ENCODE peak calls at places on chromosome X, in four cellular contexts. One of them, this sample, is unnamed. For H3K4me1, the result is how much of the 10 kb centered on the place peaks cover.

GRCh38 chrX:118652717-118653116 is 74.7 kb upstream of the IL13RA1 start:
- DNase-seq in stomach: peak
- DNase-seq in suprapubic skin: no peak
- DNase-seq in A549: no peak
- DNase-seq in this sample: no peak

GRCh38 chrX:154019633-154020499 is at the start of gene IRAK1:
- DNase-seq in A549: peak
- DNase-seq in suprapubic skin: no peak
- DNase-seq in stomach: peak
- DNase-seq in this sample: no peak

GRCh38 chrX:124690495-124690894 is 344.1 kb downstream of the SH2D1A start:
- DNase-seq in stomach: no peak
- DNase-seq in suprapubic skin: no peak
- DNase-seq in A549: no peak
- DNase-seq in this sample: no peak

GRCh38 chrX:22249371-22249770 is 23.3 kb upstream of the CBLL2 start:
- DNase-seq in stomach: no peak
- DNase-seq in suprapubic skin: no peak
- DNase-seq in A549: no peak
- DNase-seq in this sample: no peak

GRCh38 chrX:49184294-49185061 is 1.7 kb downstream of the PRICKLE3 start:
- DNase-seq in suprapubic skin: peak
- DNase-seq in A549: peak
- DNase-seq in stomach: peak
- DNase-seq in this sample: peak

GRCh38 chrX:105845661-105846060 is 23.3 kb downstream of the NRK start:
- DNase-seq in suprapubic skin: no peak
- DNase-seq in stomach: no peak
- DNase-seq in A549: no peak
- DNase-seq in this sample: no peak

GRCh38 chrX:20727447-20727846 is 460.7 kb upstream of the RPS6KA3 start:
- DNase-seq in suprapubic skin: no peak
- DNase-seq in A549: peak
- DNase-seq in stomach: no peak
- DNase-seq in this sample: no peak

GRCh38 chrX:140034916-140035315 is 69.6 kb upstream of the CXorf66 start:
- DNase-seq in suprapubic skin: no peak
- DNase-seq in stomach: no peak
- DNase-seq in A549: peak
- DNase-seq in this sample: no peak

GRCh38 chrX:118255921-118256320 is 90.0 kb upstream of the WDR44 start:
- DNase-seq in A549: no peak
- DNase-seq in suprapubic skin: no peak
- DNase-seq in stomach: no peak
- DNase-seq in this sample: no peak

GRCh38 chrX:8010105-8010504 is 82.9 kb upstream of the PNPLA4 start:
- DNase-seq in stomach: no peak
- DNase-seq in suprapubic skin: no peak
- DNase-seq in A549: peak
- DNase-seq in this sample: no peak

GRCh38 chrX:12751887-12752286 is 39.3 kb upstream of the PRPS2 start:
- DNase-seq in suprapubic skin: no peak
- DNase-seq in A549: no peak
- DNase-seq in stomach: no peak
- DNase-seq in this sample: no peak

GRCh38 chrX:13463608-13464007 is 105.8 kb upstream of the EGFL6 start:
- DNase-seq in A549: peak
- DNase-seq in stomach: no peak
- DNase-seq in suprapubic skin: no peak
- DNase-seq in this sample: no peak

GRCh38 chrX:13903405-13903804 is 86.5 kb upstream of the GPM6B start:
- DNase-seq in A549: no peak
- DNase-seq in stomach: no peak
- DNase-seq in suprapubic skin: no peak
- DNase-seq in this sample: no peak

GRCh38 chrX:120290107-120290506 is 21.2 kb downstream of the TMEM255A start:
- DNase-seq in suprapubic skin: no peak
- DNase-seq in stomach: no peak
- DNase-seq in A549: no peak
- DNase-seq in this sample: no peak

GRCh38 chrX:39576081-39576701 is 521.6 kb downstream of the BCOR start:
- DNase-seq in stomach: no peak
- DNase-seq in A549: no peak
- DNase-seq in suprapubic skin: no peak
- DNase-seq in this sample: no peak

GRCh38 chrX:101260435-101260834 is 30.7 kb downstream of the TAF7L start:
- DNase-seq in suprapubic skin: no peak
- DNase-seq in stomach: no peak
- DNase-seq in A549: peak
- DNase-seq in this sample: no peak

GRCh38 chrX:71846429-71846828 is 64.2 kb upstream of the NHSL2 start:
- DNase-seq in stomach: no peak
- DNase-seq in A549: no peak
- DNase-seq in suprapubic skin: no peak
- DNase-seq in this sample: no peak

GRCh38 chrX:130990723-130991122 is 67.4 kb upstream of the ARHGAP36 start:
- DNase-seq in A549: no peak
- DNase-seq in stomach: no peak
- DNase-seq in suprapubic skin: no peak
- DNase-seq in this sample: no peak

GRCh38 chrX:136170109-136170800 is 22.9 kb downstream of the FHL1 start:
- DNase-seq in stomach: no peak
- DNase-seq in suprapubic skin: no peak
- DNase-seq in A549: no peak
- DNase-seq in this sample: no peak

GRCh38 chrX:148466292-148466691 is 34.1 kb upstream of the AFF2 start:
- DNase-seq in A549: no peak
- DNase-seq in suprapubic skin: no peak
- DNase-seq in stomach: no peak
- DNase-seq in this sample: no peak
- H3K4me1 ChIP-seq in A549: under half
- H3K4me1 ChIP-seq in suprapubic skin: under half
- H3K4me1 ChIP-seq in stomach: under half
- H3K4me1 ChIP-seq in this sample: under half

GRCh38 chrX:96655947-96656623 is 28.6 kb upstream of the DIAPH2 start:
- DNase-seq in A549: no peak
- DNase-seq in stomach: no peak
- DNase-seq in suprapubic skin: no peak
- DNase-seq in this sample: no peak
- H3K27ac ChIP-seq in A549: no peak
- H3K27ac ChIP-seq in stomach: no peak
- H3K27ac ChIP-seq in suprapubic skin: no peak
- H3K27ac ChIP-seq in this sample: no peak

GRCh38 chrX:30593435-30594200 is 16.1 kb upstream of the TASL start:
- DNase-seq in suprapubic skin: no peak
- DNase-seq in A549: no peak
- DNase-seq in stomach: no peak
- DNase-seq in this sample: no peak
- TF ChIP-seq CTCF in suprapubic skin: no peak
- TF ChIP-seq CTCF in A549: no peak
- TF ChIP-seq CTCF in stomach: no peak
- TF ChIP-seq CTCF in this sample: no peak

GRCh38 chrX:38326086-38326485 is 1.2 kb downstream of the RPGR start:
- DNase-seq in suprapubic skin: no peak
- DNase-seq in stomach: no peak
- DNase-seq in A549: no peak
- DNase-seq in this sample: no peak

GRCh38 chrX:38327775-38328081 is 419 bp upstream of the RPGR start:
- DNase-seq in suprapubic skin: no peak
- DNase-seq in A549: no peak
- DNase-seq in stomach: no peak
- DNase-seq in this sample: no peak

GRCh38 chrX:38332505-38332904 is 5.2 kb upstream of the RPGR start:
- DNase-seq in stomach: no peak
- DNase-seq in suprapubic skin: no peak
- DNase-seq in A549: no peak
- DNase-seq in this sample: no peak

GRCh38 chrX:38327007-38327774 is at the start of gene RPGR:
- DNase-seq in stomach: peak
- DNase-seq in A549: peak
- DNase-seq in suprapubic skin: peak
- DNase-seq in this sample: peak
- H3K4me1 ChIP-seq in stomach: under half
- H3K4me1 ChIP-seq in A549: under half
- H3K4me1 ChIP-seq in suprapubic skin: under half
- H3K4me1 ChIP-seq in this sample: under half